ENCODE peak calls at places on chromosomes 5 and 9, in five cellular contexts. L is sigmoid colon, G is suprapubic skin, C is stomach, S is endothelial cell of umbilical vein. U is an unnamed sample. For H3K4me1, the result is how much of the 10 kb centered on the place peaks cover.

GRCh38 chr9:134432471-134432870 is 106.2 kb downstream of the RXRA start:
- DNase-seq in G (no peak), C (no peak), S (no peak), L (no peak), U (no peak)

GRCh38 chr9:106897223-106897622 is 34.3 kb downstream of the ZNF462 start:
- DNase-seq in C (no peak), G (no peak), S (no peak), L (no peak), U (no peak)

GRCh38 chr5:10689391-10690081 is 71.5 kb downstream of the DAP start:
- DNase-seq in C (no peak), S (peak), L (no peak), G (peak), U (no peak)

GRCh38 chr9:99873531-99873930 is 32.9 kb upstream of the STX17 start:
- DNase-seq in S (no peak), L (no peak), C (no peak), G (no peak), U (no peak)

GRCh38 chr5:112684121-112684520 is 53.6 kb upstream of the APC start:
- DNase-seq in S (no peak), L (no peak), C (no peak), G (no peak), U (no peak)

GRCh38 chr5:4700082-4700481 is 440.0 kb upstream of the ADAMTS16 start:
- DNase-seq in G (no peak), C (no peak), S (no peak), L (no peak), U (no peak)

GRCh38 chr5:121675932-121676331 is 175.8 kb upstream of the FTMT start:
- DNase-seq in G (no peak), C (no peak), S (no peak), L (no peak), U (no peak)

GRCh38 chr9:85258823-85259370 is 482.9 kb downstream of the AGTPBP1 start:
- DNase-seq in S (peak), C (peak), G (peak), L (no peak), U (no peak)

GRCh38 chr5:103562453-103563157 is at the start of gene NUDT12:
- DNase-seq in G (peak), C (peak), L (peak), S (peak), U (peak)

GRCh38 chr5:1318659-1319251 is 23.9 kb upstream of the TERT start:
- DNase-seq in G (peak), S (no peak), L (peak), C (no peak), U (no peak)

GRCh38 chr9:85223506-85224108 is 518.1 kb downstream of the AGTPBP1 start:
- DNase-seq in C (no peak), S (no peak), L (no peak), G (no peak), U (no peak)

GRCh38 chr5:180739958-180740357 is at the start of gene OR2Y1:
- DNase-seq in C (no peak), S (no peak), G (no peak), L (no peak), U (no peak)

GRCh38 chr5:179304871-179305270 is 40.4 kb downstream of the ADAMTS2 start:
- DNase-seq in C (no peak), L (no peak), G (no peak), S (no peak), U (no peak)
- H3K4me1 ChIP-seq in C (under half), L (under half), G (under half), S (under half), U (under half)

DNA sequence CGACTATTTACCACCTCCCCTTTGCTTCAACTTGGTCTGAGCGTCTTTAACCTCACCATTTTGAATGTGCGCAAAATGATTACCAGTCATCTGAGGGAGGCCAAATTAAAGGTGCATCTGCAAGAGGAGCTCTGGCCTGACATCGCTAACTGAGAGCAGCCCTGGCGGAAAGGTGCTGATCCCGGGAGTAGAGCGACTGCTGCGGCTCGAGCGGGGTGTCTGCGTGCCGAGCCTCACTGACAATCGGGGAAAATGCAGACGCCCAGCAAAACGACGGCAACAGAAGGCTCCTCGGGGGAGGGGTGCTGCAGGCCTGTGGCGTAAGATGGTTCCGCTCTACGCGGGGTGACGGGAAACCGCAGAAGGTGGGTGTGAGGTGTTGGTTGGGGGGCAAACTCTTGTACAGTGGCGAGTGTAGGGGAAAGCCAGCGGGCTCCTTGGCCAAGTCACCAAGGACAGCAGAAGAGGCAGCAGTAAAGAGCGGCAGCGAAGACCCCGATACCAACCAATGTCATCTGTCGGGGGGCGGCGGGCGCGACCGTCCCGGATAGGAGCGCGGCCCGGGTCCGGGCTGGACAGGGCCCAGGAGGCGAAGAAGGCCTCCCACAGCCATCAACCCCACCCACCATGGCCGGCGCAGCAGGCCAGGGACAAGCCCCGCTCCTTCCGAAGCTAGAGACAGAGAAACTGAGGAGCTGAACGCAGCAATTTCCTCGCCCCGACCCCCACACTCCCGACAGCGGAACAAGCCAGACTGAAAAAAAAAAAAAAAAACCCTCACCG is 522 bp downstream of the PJA2 start:
- DNase-seq in C (peak), L (peak), G (peak), S (peak), U (no peak)
- TF ChIP-seq POLR2A in C (no peak), L (no peak), G (peak), S (no peak), U (no peak)

GRCh38 chr5:119315516-119315949 is 40.3 kb upstream of the TNFAIP8 start:
- DNase-seq in C (no peak), G (no peak), S (peak), L (no peak), U (no peak)

GRCh38 chr5:119313876-119314605 is 41.8 kb upstream of the TNFAIP8 start:
- DNase-seq in C (no peak), L (no peak), S (no peak), G (no peak), U (no peak)

GRCh38 chr5:119313207-119313606 is 42.6 kb upstream of the TNFAIP8 start:
- DNase-seq in L (no peak), G (no peak), C (no peak), S (no peak), U (no peak)

GRCh38 chr5:119318256-119318914 is 37.4 kb upstream of the TNFAIP8 start:
- DNase-seq in S (no peak), L (no peak), G (no peak), C (no peak), U (no peak)

DNA sequence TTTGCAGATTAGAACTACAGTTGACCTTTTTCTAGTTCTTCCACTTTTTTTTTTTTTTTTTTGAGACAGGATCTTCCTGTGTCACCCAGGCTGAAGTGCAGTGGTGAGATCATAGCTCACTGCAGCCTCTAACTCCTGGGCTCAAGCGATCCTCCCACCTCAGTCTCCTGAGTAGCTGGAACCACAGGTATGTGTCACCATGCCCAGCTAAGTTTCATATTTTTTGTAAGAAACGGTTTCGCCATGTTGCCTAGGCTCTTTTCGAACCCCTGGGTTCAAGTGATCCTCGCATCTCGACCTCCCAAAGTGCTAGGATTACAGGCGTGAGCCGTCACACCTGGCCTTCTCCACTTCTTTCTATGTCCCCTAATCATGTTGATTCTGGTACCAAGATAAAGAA is 39.7 kb upstream of the TNFAIP8 start:
- DNase-seq in L (no peak), C (no peak), S (no peak), G (no peak), U (no peak)
- H3K4me1 ChIP-seq in L (under half), C (under half), S (under half), G (under half), U (under half)

GRCh38 chr9:128253140-128253990 is 22.4 kb downstream of the GOLGA2 start:
- DNase-seq in S (no peak), G (no peak), C (no peak), L (no peak), U (no peak)
- TF ChIP-seq POLR2A in S (no peak), G (no peak), C (no peak), L (no peak), U (no peak)

GRCh38 chr5:78574731-78575161 is 73.8 kb downstream of the LHFPL2 start:
- DNase-seq in L (no peak), C (no peak), S (no peak), G (no peak), U (peak)

GRCh38 chr5:78577051-78577807 is 71.3 kb downstream of the LHFPL2 start:
- DNase-seq in L (peak), G (no peak), C (no peak), S (no peak), U (no peak)

GRCh38 chr5:78574157-78574673 is 74.4 kb downstream of the LHFPL2 start:
- DNase-seq in G (no peak), C (no peak), S (no peak), L (no peak), U (no peak)

GRCh38 chr5:78576376-78576775 is 72.2 kb downstream of the LHFPL2 start:
- DNase-seq in G (no peak), S (no peak), L (no peak), C (no peak), U (no peak)

GRCh38 chr5:78577992-78578391 is 70.6 kb downstream of the LHFPL2 start:
- DNase-seq in G (no peak), L (no peak), C (no peak), S (no peak), U (no peak)
- H3K4me1 ChIP-seq in G (under half), L (under half), C (under half), S (under half), U (under half)

DNA sequence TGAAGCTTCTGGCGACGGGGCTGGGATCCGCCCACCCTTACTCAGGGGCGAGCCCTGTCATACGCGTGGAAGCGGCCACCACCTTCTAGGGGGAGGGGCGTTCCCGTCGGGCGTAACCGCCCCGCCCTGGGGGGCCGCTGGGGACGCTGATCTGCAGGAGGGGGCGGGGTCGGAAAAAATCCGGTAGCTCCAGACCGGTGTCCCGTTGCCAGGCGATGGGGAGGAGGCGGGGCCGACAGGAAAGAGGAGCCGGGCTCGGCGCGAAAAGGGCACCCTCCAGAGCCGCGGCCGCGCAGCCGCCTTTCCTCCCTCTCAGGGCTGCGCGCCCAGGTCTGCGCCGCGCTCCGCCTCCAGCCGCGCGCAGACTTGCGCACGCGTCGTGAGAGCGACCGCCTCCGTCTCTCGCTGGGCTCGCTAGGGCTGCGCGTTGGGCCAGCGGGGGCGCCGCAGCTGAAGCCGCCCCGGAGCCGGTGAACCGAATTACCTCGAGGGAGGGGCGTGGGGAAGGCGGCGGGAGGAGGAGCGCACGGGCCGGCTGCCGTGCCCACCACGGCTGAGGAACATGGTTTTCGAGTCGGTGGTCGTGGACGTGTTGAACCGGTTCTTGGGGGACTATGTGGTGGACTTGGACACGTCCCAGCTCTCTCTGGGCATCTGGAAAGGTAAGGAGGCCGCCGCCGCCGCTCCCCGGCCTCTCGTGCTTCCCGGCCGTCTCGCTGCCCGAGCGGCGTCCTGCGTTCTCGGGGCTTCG is at the start of gene VPS13A:
- DNase-seq in C (peak), G (peak), L (peak), S (peak), U (peak)
- TF ChIP-seq POLR2A in C (no peak), G (no peak), L (peak), S (peak), U (peak)